ENCODE peak calls at places on chromosomes 6 and 20, in nine cellular contexts. O, A, U, W, J, I, N, F and E are unnamed samples.

GRCh38 chr6:166780284-166780683 is 153.2 kb upstream of the RPS6KA2 start:
- DNase-seq in N (no peak), F (no peak), J (no peak), W (no peak), O (no peak), A (no peak), U (no peak), I (peak), E (no peak)

GRCh38 chr6:153090241-153090930 is 40.7 kb downstream of the RGS17 start:
- DNase-seq in J (peak), N (no peak), I (no peak), F (peak), A (no peak), U (no peak), W (no peak), O (no peak), E (no peak)

GRCh38 chr6:169046483-169047192 is 207.0 kb downstream of the THBS2 start:
- DNase-seq in J (no peak), W (no peak), A (no peak), I (no peak), N (no peak), O (no peak), F (peak), U (no peak), E (no peak)

GRCh38 chr6:131366223-131366622 is 206.8 kb upstream of the ARG1 start:
- DNase-seq in N (no peak), O (no peak), I (no peak), J (no peak), A (no peak), W (no peak), U (no peak), F (no peak), E (no peak)

GRCh38 chr6:32255212-32256153 is 31.6 kb upstream of the NOTCH4 start:
- DNase-seq in A (peak), U (peak), W (no peak), J (peak), N (peak), F (peak), O (peak), I (peak), E (no peak)

GRCh38 chr6:167660944-167661343 is 165.8 kb upstream of the AFDN start:
- DNase-seq in O (no peak), W (no peak), N (no peak), F (no peak), I (no peak), U (no peak), J (no peak), A (no peak), E (no peak)

GRCh38 chr6:1396952-1397868 is 7.8 kb downstream of the FOXF2 start:
- DNase-seq in J (peak), N (peak), O (peak), A (peak), U (peak), W (no peak), I (peak), F (peak), E (peak)

GRCh38 chr6:162363757-162364156 is 363.8 kb downstream of the PRKN start:
- DNase-seq in J (no peak), W (no peak), I (no peak), N (no peak), O (no peak), F (peak), U (no peak), A (no peak), E (no peak)

GRCh38 chr6:101730954-101731353 is 337.4 kb downstream of the GRIK2 start:
- DNase-seq in I (no peak), W (no peak), A (no peak), J (no peak), N (no peak), U (no peak), O (no peak), F (peak), E (no peak)

GRCh38 chr20:16528078-16528477 is 45.2 kb downstream of the KIF16B start:
- DNase-seq in W (no peak), A (no peak), U (no peak), J (peak), I (peak), O (no peak), N (peak), F (peak), E (no peak)

GRCh38 chr6:31734703-31735500 is 1.4 kb downstream of the CLIC1 start:
- DNase-seq in I (peak), F (peak), U (peak), J (no peak), O (peak), A (no peak), N (peak), W (no peak), E (no peak)

GRCh38 chr6:40852667-40853383 is 186.2 kb downstream of the UNC5CL start:
- DNase-seq in U (peak), I (no peak), J (no peak), A (no peak), F (no peak), O (peak), W (no peak), N (no peak), E (no peak)

GRCh38 chr20:58651823-58652605 is 931 bp downstream of the STX16 start:
- DNase-seq in O (peak), J (peak), F (peak), A (no peak), U (peak), N (peak), W (no peak), I (peak), E (no peak)
- TF ChIP-seq CTCF in O (no peak), J (no peak), F (no peak), A (peak), U (no peak), N (no peak), W (no peak), I (no peak), E (no peak)

GRCh38 chr6:91018586-91018985 is 431.7 kb upstream of the MAP3K7 start:
- DNase-seq in F (no peak), I (no peak), W (no peak), A (no peak), O (no peak), U (no peak), N (no peak), J (no peak), E (no peak)

GRCh38 chr6:91029211-91029610 is 442.3 kb upstream of the MAP3K7 start:
- DNase-seq in N (no peak), W (no peak), F (no peak), A (no peak), J (no peak), U (no peak), I (no peak), O (no peak), E (no peak)

GRCh38 chr6:91020741-91021140 is 433.9 kb upstream of the MAP3K7 start:
- DNase-seq in F (no peak), W (no peak), U (no peak), I (no peak), O (no peak), J (no peak), N (no peak), A (no peak), E (no peak)

GRCh38 chr6:91023529-91023928 is 436.7 kb upstream of the MAP3K7 start:
- DNase-seq in A (no peak), W (no peak), F (no peak), I (no peak), J (no peak), U (no peak), N (no peak), O (no peak), E (no peak)
- TF ChIP-seq CTCF in A (no peak), W (no peak), F (no peak), I (no peak), J (no peak), U (no peak), N (no peak), O (no peak), E (no peak)

GRCh38 chr6:142946924-142947701 is 2.1 kb upstream of the HIVEP2 start:
- DNase-seq in A (peak), F (peak), I (peak), W (peak), O (peak), N (peak), J (no peak), U (peak), E (no peak)

GRCh38 chr6:142946181-142946923 is 1.4 kb upstream of the HIVEP2 start:
- DNase-seq in O (peak), N (peak), F (peak), W (peak), J (peak), I (peak), U (peak), A (peak), E (no peak)

GRCh38 chr6:142945071-142945445 is at the start of gene HIVEP2:
- DNase-seq in N (peak), U (peak), I (peak), O (peak), J (no peak), F (peak), A (peak), W (peak), E (no peak)

GRCh38 chr6:142944126-142945066 is 580 bp downstream of the HIVEP2 start:
- DNase-seq in U (peak), F (peak), O (peak), A (peak), W (peak), J (no peak), I (peak), N (peak), E (no peak)

DNA sequence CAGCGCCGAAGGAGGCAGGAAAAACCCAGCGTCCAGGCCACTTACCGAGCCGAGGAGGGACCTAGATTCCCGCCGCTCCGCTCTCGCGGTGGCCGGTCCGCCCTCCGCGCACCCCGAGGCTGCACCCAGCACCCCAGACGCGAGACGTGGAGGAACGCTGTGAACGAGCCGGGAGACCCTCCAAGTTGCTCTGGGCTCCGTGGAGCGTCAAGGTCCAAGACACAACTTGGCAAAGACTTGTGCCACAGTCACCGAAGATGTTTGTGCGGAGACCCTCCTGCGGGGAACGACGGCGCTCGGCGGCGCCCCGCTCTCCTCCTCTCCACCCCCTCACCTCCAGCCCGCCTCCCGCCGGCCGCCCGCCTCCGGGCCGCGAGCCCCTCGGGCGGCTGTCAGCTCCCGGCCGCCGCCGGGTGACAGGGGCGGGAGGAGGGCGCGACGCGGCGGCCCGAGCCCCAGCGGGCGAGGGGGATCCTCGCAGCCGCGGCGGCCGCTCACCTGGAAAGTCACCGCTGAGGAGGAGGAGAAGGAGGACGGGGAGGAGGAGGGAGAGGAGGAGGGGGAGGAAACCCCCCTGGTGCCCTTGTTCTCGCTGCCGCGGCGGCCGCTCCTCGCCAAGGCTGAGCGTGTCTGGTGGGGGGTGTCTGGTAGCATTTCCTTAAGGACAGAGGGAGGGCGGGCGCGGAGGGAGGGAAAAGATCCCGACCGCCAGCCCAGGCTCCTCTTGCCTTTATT is 637 bp upstream of the HIVEP2 start:
- DNase-seq in I (peak), O (peak), W (peak), J (no peak), F (peak), N (peak), A (peak), U (peak), E (no peak)
- TF ChIP-seq CTCF in I (no peak), O (no peak), W (no peak), J (no peak), F (no peak), N (no peak), A (no peak), U (no peak), E (no peak)

DNA sequence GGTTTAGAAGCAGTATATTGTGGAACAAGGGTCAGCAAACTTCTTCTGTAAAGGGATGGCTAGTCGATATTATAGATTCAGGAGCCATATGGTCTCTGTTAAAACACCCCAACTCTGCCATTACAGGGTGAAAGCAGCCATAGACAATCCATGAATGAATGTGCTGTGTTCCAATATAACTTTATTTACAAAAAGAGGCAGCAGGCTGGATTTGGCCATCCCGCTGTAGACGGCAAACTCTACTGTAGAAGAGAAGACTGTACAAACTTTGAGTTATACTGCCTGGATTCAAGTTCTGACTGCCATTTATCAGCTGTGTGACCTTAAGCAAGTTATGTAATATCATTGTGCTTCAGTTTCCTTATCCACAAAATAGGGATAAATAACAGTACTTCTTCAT is 33.7 kb upstream of the SNX9 start:
- DNase-seq in U (no peak), W (no peak), A (no peak), F (no peak), O (no peak), N (no peak), I (no peak), J (no peak), E (no peak)
- TF ChIP-seq CTCF in U (no peak), W (no peak), A (no peak), F (no peak), O (no peak), N (no peak), I (no peak), J (no peak), E (no peak)

GRCh38 chr6:134168580-134169223 is 116.3 kb upstream of the SLC2A12 start:
- DNase-seq in J (no peak), U (no peak), W (no peak), A (no peak), F (peak), O (no peak), N (no peak), I (no peak), E (no peak)

GRCh38 chr6:134171517-134171916 is 119.1 kb upstream of the SLC2A12 start:
- DNase-seq in F (peak), N (no peak), U (no peak), I (no peak), A (no peak), O (no peak), J (no peak), W (no peak), E (no peak)

GRCh38 chr6:134169881-134170486 is 117.6 kb upstream of the SLC2A12 start:
- DNase-seq in N (no peak), U (no peak), I (no peak), A (no peak), W (peak), O (no peak), J (no peak), F (peak), E (no peak)

GRCh38 chr6:134172020-134172766 is 119.8 kb upstream of the SLC2A12 start:
- DNase-seq in J (no peak), F (peak), O (no peak), A (no peak), I (no peak), W (no peak), U (no peak), N (no peak), E (no peak)

DNA sequence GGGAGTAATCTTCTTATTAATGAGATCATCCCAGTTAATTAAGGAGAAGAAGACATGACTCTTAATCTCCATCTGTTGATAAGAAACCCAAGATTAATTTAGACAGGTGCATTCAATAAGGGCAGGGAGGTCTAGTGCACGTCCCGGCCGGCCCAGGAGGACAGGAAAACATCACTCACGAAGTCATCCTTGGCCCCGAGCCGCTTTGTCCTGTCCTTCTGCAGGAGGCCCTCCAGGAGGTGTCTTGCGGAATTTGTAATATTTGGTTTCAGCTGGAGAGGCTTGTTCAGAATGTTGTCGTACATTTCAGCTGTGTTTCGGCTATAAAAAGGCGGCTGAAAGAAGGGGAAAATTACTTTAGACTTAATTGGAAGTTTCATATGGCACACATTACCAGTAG is 118.4 kb upstream of the SLC2A12 start:
- DNase-seq in J (no peak), O (no peak), I (no peak), F (peak), U (no peak), N (no peak), A (no peak), W (no peak), E (no peak)
- TF ChIP-seq CTCF in J (no peak), O (no peak), I (no peak), F (no peak), U (no peak), N (no peak), A (peak), W (no peak), E (no peak)

GRCh38 chr20:56247954-56248782 is at the start of gene MC3R:
- DNase-seq in A (peak), I (peak), N (peak), O (peak), U (peak), F (peak), J (peak), W (peak), E (no peak)
- TF ChIP-seq CTCF in A (peak), I (peak), N (peak), O (peak), U (peak), F (peak), J (peak), W (peak), E (peak)

DNA sequence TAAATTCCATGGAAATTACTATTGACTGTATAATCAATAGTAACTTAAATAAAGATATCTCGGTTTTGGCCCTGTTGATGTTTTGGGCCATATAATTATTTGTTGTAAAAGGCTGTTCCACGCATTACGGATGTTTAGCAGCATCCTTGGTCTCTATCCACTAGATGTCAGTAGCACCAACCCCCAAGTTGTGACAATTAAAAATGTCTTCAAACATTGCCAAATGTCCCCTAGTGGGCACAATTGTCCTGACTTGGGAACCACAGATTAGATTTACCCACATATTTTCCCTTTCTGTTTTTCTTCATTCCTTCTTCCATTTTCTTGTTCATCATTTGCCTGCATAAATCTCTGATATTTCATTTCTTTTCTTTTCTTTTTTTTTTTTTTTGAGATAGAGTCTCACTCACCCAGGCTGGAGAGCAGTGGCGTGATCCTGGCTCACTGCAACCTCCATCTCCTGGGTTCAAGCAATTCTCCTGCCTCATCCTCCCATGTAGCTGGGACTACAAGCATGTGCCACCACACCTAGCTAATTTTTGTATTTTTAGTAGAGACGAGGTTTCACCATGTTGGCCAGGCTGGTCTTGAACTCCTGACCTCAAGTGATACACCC is 13.6 kb upstream of the WFDC8 start:
- DNase-seq in W (no peak), J (peak), A (peak), U (no peak), O (peak), I (no peak), F (peak), N (no peak), E (no peak)
- TF ChIP-seq CTCF in W (no peak), J (peak), A (peak), U (peak), O (peak), I (no peak), F (peak), N (peak), E (peak)